ENCODE peak calls at places on chromosomes 3 and 15, in eight cellular contexts. H is HL-60, J is prostate gland, U is breast epithelium, I is GM23338, D is upper lobe of left lung, V is stomach, K is transverse colon. F is an unnamed sample.

GRCh38 chr3:162742159-162742717 is 1245.6 kb downstream of the OTOL1 start:
- DNase-seq in J (no peak), K (no peak), U (no peak), V (no peak), I (no peak), D (no peak), H (no peak), F (no peak)

GRCh38 chr3:159586587-159587202 is 401.9 kb upstream of the IL12A start:
- DNase-seq in V (no peak), J (no peak), U (no peak), D (no peak), I (peak), K (no peak), H (no peak), F (no peak)

GRCh38 chr3:29430558-29430971 is 149.7 kb downstream of the RBMS3 start:
- DNase-seq in J (no peak), K (no peak), I (peak), U (no peak), V (no peak), H (no peak), D (no peak), F (no peak)

GRCh38 chr15:84570164-84570692 is 30.6 kb upstream of the ZSCAN2 start:
- DNase-seq in H (peak), I (peak), V (peak), K (peak), D (peak), U (no peak), J (peak), F (peak)

GRCh38 chr3:87298111-87298718 is 21.8 kb upstream of the POU1F1 start:
- DNase-seq in D (no peak), J (no peak), I (peak), V (no peak), U (no peak), K (no peak), H (no peak), F (no peak)

GRCh38 chr3:166902374-166902773 is 477.7 kb downstream of the ZBBX start:
- DNase-seq in V (no peak), D (no peak), H (no peak), K (no peak), I (no peak), U (no peak), J (no peak), F (no peak)

GRCh38 chr15:62887113-62887570 is 155.4 kb upstream of the TPM1 start:
- DNase-seq in K (no peak), H (no peak), U (no peak), I (no peak), D (no peak), J (no peak), V (no peak), F (no peak)

GRCh38 chr15:57572463-57572862 is 19.2 kb upstream of the MYZAP start:
- DNase-seq in D (no peak), H (no peak), I (no peak), K (no peak), J (no peak), V (no peak), U (no peak), F (no peak)

GRCh38 chr3:71111784-71112440 is 471.6 kb downstream of the FOXP1 start:
- DNase-seq in J (no peak), D (no peak), I (no peak), K (no peak), H (peak), U (no peak), V (no peak), F (no peak)

GRCh38 chr15:66670698-66671580 is 31.1 kb upstream of the SMAD6 start:
- DNase-seq in U (peak), K (peak), J (peak), D (peak), I (peak), H (no peak), V (peak), F (no peak)

GRCh38 chr15:80194914-80195313 is 42.1 kb downstream of the FAH start:
- DNase-seq in I (no peak), J (no peak), K (no peak), D (no peak), H (no peak), U (no peak), V (no peak), F (no peak)

GRCh38 chr3:152405915-152406802 is 137.4 kb downstream of the MBNL1 start:
- DNase-seq in I (no peak), V (no peak), U (no peak), D (no peak), J (no peak), K (no peak), H (no peak), F (no peak)

GRCh38 chr3:133463441-133463860 is 63.6 kb downstream of the BFSP2 start:
- DNase-seq in K (no peak), H (no peak), D (no peak), V (no peak), J (no peak), I (no peak), U (no peak), F (no peak)

GRCh38 chr3:85950435-85950834 is 991.6 kb downstream of the CADM2 start:
- DNase-seq in K (no peak), I (no peak), H (no peak), J (no peak), D (no peak), V (no peak), U (no peak), F (no peak)

GRCh38 chr3:155550386-155550785 is 194.5 kb downstream of the PLCH1 start:
- DNase-seq in V (no peak), D (no peak), I (no peak), H (no peak), J (no peak), U (no peak), K (no peak), F (no peak)

GRCh38 chr15:70023064-70023768 is 74.5 kb downstream of the TLE3 start:
- DNase-seq in D (no peak), J (peak), H (peak), U (peak), V (no peak), I (no peak), K (no peak), F (no peak)

GRCh38 chr3:31958721-31959152 is 22.3 kb downstream of the OSBPL10 start:
- DNase-seq in I (no peak), U (no peak), J (no peak), K (no peak), V (no peak), D (no peak), H (no peak), F (no peak)

GRCh38 chr3:131403216-131403895 is 21.8 kb downstream of the NUDT16 start:
- DNase-seq in K (no peak), D (no peak), J (no peak), H (no peak), U (no peak), I (no peak), V (no peak), F (no peak)

GRCh38 chr3:117809157-117810081 is 1099.8 kb downstream of the TUSC7 start:
- DNase-seq in K (no peak), V (no peak), H (no peak), U (no peak), I (no peak), D (no peak), J (no peak), F (no peak)

GRCh38 chr15:43346305-43346704 is 15.9 kb upstream of the LCMT2 start:
- DNase-seq in H (no peak), U (no peak), K (no peak), V (no peak), D (no peak), J (no peak), I (no peak), F (no peak)
- TF ChIP-seq CTCF in H (no peak), U (no peak), K (no peak), V (no peak), D (no peak), J (no peak), I (peak), F (no peak)

GRCh38 chr15:65115086-65115485 is at the start of gene UBAP1L:
- DNase-seq in H (no peak), D (no peak), K (no peak), V (no peak), I (no peak), J (no peak), U (no peak), F (no peak)
- TF ChIP-seq POLR2AphosphoS5 in H (no peak), D (no peak), K (no peak), V (no peak), I (no peak), J (no peak), U (no peak), F (no peak)

GRCh38 chr15:78263907-78264303 is 457 bp upstream of the DNAJA4 start:
- DNase-seq in I (no peak), D (no peak), J (no peak), V (peak), H (no peak), U (no peak), K (peak), F (no peak)

GRCh38 chr15:78263351-78263781 is 996 bp upstream of the DNAJA4 start:
- DNase-seq in V (no peak), I (no peak), D (no peak), K (no peak), J (no peak), H (no peak), U (no peak), F (no peak)

GRCh38 chr15:78265137-78265460 is 737 bp downstream of the DNAJA4 start:
- DNase-seq in V (no peak), K (no peak), D (no peak), H (no peak), U (no peak), I (no peak), J (no peak), F (no peak)

GRCh38 chr15:78265752-78266224 is 1.4 kb downstream of the DNAJA4 start:
- DNase-seq in I (no peak), D (no peak), K (no peak), V (no peak), J (no peak), U (no peak), H (no peak), F (no peak)

GRCh38 chr15:78264304-78265136 is at the start of gene DNAJA4:
- DNase-seq in K (peak), U (peak), H (peak), J (peak), V (peak), I (peak), D (peak), F (peak)
- TF ChIP-seq CTCF in K (no peak), U (no peak), H (no peak), J (peak), V (no peak), I (peak), D (no peak), F (no peak)

GRCh38 chr3:125990253-125990970 is 21.4 kb downstream of the ROPN1B start:
- DNase-seq in D (peak), K (peak), H (peak), V (peak), I (peak), U (peak), J (peak), F (peak)
- TF ChIP-seq POLR2AphosphoS5 in D (no peak), K (peak), H (peak), V (peak), I (peak), U (peak), J (peak), F (peak)

GRCh38 chr3:17795733-17796132 is 53.3 kb upstream of the TBC1D5 start:
- DNase-seq in K (no peak), D (no peak), J (no peak), V (no peak), I (no peak), U (no peak), H (no peak), F (no peak)

GRCh38 chr3:17800232-17800631 is 57.8 kb upstream of the TBC1D5 start:
- DNase-seq in K (no peak), H (no peak), I (no peak), U (no peak), D (no peak), V (no peak), J (no peak), F (no peak)

GRCh38 chr3:17795280-17795679 is 52.8 kb upstream of the TBC1D5 start:
- DNase-seq in K (no peak), J (no peak), U (no peak), I (no peak), V (no peak), H (no peak), D (no peak), F (no peak)

GRCh38 chr3:17799312-17799711 is 56.9 kb upstream of the TBC1D5 start:
- DNase-seq in I (no peak), J (no peak), H (no peak), V (no peak), U (no peak), K (no peak), D (no peak), F (no peak)

DNA sequence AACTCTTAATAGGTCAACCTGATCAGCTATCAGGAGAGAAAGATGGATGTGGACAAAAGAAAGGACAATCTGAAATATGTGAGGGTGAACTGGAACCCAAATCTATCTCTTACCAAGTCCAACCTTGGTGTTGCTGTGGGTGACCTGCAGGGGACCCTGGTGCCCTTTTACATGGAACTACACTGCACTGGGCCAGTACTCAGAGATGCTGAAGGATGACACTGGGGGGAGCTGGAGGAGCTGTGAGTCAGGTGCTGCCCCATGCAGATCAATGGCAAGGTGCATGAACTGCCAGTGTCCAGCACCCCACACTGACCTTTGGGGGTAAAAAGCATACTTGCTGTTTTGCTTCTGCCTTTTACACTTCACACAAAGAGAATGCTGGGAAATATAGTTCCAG is 55.6 kb upstream of the TBC1D5 start:
- DNase-seq in J (no peak), H (no peak), V (no peak), U (no peak), D (no peak), K (no peak), I (peak), F (no peak)
- TF ChIP-seq CTCF in J (no peak), H (no peak), V (no peak), U (no peak), D (no peak), K (no peak), I (peak), F (no peak)

GRCh38 chr3:179266701-179267211 is 15.8 kb upstream of the KCNMB3 start:
- DNase-seq in V (no peak), H (no peak), J (no peak), D (peak), U (no peak), K (no peak), I (no peak), F (no peak)
- TF ChIP-seq POLR2AphosphoS5 in V (no peak), H (no peak), J (no peak), D (no peak), U (no peak), K (no peak), I (no peak), F (no peak)

GRCh38 chr3:72341943-72342342 is 506.3 kb downstream of the SHQ1 start:
- DNase-seq in U (no peak), V (no peak), D (no peak), H (no peak), K (no peak), J (no peak), I (no peak), F (no peak)
- TF ChIP-seq CTCF in U (no peak), V (no peak), D (no peak), H (no peak), K (no peak), J (no peak), I (peak), F (no peak)

GRCh38 chr15:60706145-60706544 is 227.2 kb upstream of the ICE2 start:
- DNase-seq in J (no peak), U (no peak), I (no peak), V (no peak), H (no peak), K (no peak), D (no peak), F (no peak)

GRCh38 chr15:60704717-60705116 is 225.8 kb upstream of the ICE2 start:
- DNase-seq in K (no peak), U (no peak), I (no peak), D (no peak), V (no peak), J (no peak), H (no peak), F (no peak)

GRCh38 chr15:60704129-60704528 is 225.2 kb upstream of the ICE2 start:
- DNase-seq in I (no peak), D (no peak), K (peak), V (no peak), U (no peak), H (no peak), J (no peak), F (no peak)

GRCh38 chr15:60713096-60714084 is 234.4 kb upstream of the ICE2 start:
- DNase-seq in J (no peak), U (no peak), D (no peak), I (no peak), K (no peak), H (no peak), V (no peak), F (no peak)

DNA sequence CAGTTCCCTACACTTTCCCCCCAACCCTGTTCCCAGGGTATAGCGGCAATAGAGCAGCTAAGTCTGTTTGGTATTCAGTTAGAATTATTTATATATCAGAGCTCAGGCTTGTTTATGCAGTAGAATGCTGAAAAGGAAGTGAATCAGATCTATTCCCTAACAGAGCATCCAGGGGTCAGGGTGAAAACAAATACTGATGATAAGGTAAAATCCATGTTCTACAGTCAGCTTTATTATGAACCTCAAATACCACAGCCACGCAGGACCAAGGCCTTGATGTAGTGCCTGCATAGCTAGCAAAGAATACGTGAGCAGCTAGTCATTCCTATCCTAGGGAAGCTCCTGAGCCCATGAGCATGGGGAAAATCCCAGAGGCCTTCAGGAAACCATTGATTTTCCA is 229.7 kb upstream of the ICE2 start:
- DNase-seq in D (no peak), K (no peak), H (no peak), V (no peak), U (no peak), J (no peak), I (no peak), F (no peak)
- TF ChIP-seq POLR2AphosphoS5 in D (no peak), K (no peak), H (no peak), V (no peak), U (no peak), J (no peak), I (no peak), F (no peak)

F was measured in sigmoid colon.